ENCODE peak calls at places on chromosomes 5 and 9, in six cellular contexts. F is endothelial cell of umbilical vein, P is mesendoderm, X is neuronal stem cell, C is PC-3, T is IMR-90. M is an unnamed sample.

GRCh38 chr9:120777229-120777628 is 16.0 kb downstream of the FBXW2 start:
- DNase-seq in F (no peak), P (no peak), X (no peak), C (no peak), T (no peak), M (no peak)

GRCh38 chr9:115930472-115930871 is 223.1 kb upstream of the PAPPA start:
- DNase-seq in F (no peak), P (peak), X (no peak), C (no peak), T (peak), M (no peak)

GRCh38 chr5:126757713-126758357 is 19.1 kb upstream of the LMNB1 start:
- DNase-seq in F (no peak), P (no peak), X (no peak), C (no peak), T (no peak), M (no peak)

GRCh38 chr5:29337030-29337429 is 1856.5 kb upstream of the CDH6 start:
- DNase-seq in F (no peak), P (no peak), X (no peak), C (no peak), T (no peak), M (no peak)

GRCh38 chr5:69129413-69129812 is 35.6 kb downstream of the SLC30A5 start:
- DNase-seq in F (no peak), P (no peak), X (no peak), C (peak), T (peak), M (no peak)

GRCh38 chr5:76367623-76368366 is 35.3 kb upstream of the IQGAP2 start:
- DNase-seq in F (no peak), P (peak), X (no peak), C (peak), T (peak), M (no peak)

GRCh38 chr9:129010267-129010975 is 17.7 kb downstream of the SH3GLB2 start:
- DNase-seq in F (no peak), P (no peak), X (no peak), C (no peak), T (no peak), M (no peak)

GRCh38 chr5:127933348-127933747 is 150.2 kb upstream of the SLC12A2 start:
- DNase-seq in F (no peak), P (no peak), X (no peak), C (no peak), T (no peak), M (no peak)

GRCh38 chr5:80928073-80928472 is 32.1 kb upstream of the RASGRF2 start:
- DNase-seq in F (no peak), P (no peak), X (no peak), C (no peak), T (no peak), M (no peak)

GRCh38 chr9:93501406-93501805 is 48.0 kb upstream of the FAM120AOS start:
- DNase-seq in F (peak), P (no peak), X (no peak), C (no peak), T (no peak), M (peak)

GRCh38 chr9:133282454-133283238 is 7.6 kb upstream of the ABO start:
- DNase-seq in F (no peak), P (no peak), X (no peak), C (no peak), T (no peak), M (no peak)

GRCh38 chr5:63820557-63820956 is 141.7 kb downstream of the HTR1A start:
- DNase-seq in F (no peak), P (peak), X (no peak), C (no peak), T (no peak), M (no peak)

GRCh38 chr5:135289651-135290050 is 109.4 kb downstream of the MACROH2A1 start:
- DNase-seq in F (no peak), P (no peak), X (no peak), C (no peak), T (no peak), M (no peak)

GRCh38 chr9:71975833-71976232 is 64.4 kb downstream of the C9orf85 start:
- DNase-seq in F (no peak), P (no peak), X (no peak), C (peak), T (no peak), M (no peak)

GRCh38 chr5:168706655-168707069 is 127.5 kb upstream of the PANK3 start:
- DNase-seq in F (peak), P (peak), X (peak), C (peak), T (peak), M (peak)

GRCh38 chr9:121914604-121915303 is 178.4 kb downstream of the TTLL11 start:
- DNase-seq in F (no peak), P (no peak), X (no peak), C (no peak), T (no peak), M (no peak)

GRCh38 chr5:59360130-59360555 is 533.4 kb downstream of the PDE4D start:
- DNase-seq in F (no peak), P (peak), X (no peak), C (no peak), T (no peak), M (no peak)

GRCh38 chr5:180007582-180007981 is 64.0 kb downstream of the RNF130 start:
- DNase-seq in F (no peak), P (peak), X (no peak), C (no peak), T (no peak), M (peak)

GRCh38 chr9:22044583-22044982 is 35.5 kb upstream of the CDKN2B start:
- DNase-seq in F (peak), P (no peak), X (no peak), C (peak), T (peak), M (no peak)

GRCh38 chr9:21395778-21396717 is 10.8 kb upstream of the IFNA2 start:
- DNase-seq in F (peak), P (peak), X (peak), C (peak), T (no peak), M (peak)

GRCh38 chr5:50744761-50745160 is 78.3 kb downstream of the PARP8 start:
- DNase-seq in F (no peak), P (no peak), X (no peak), C (no peak), T (peak), M (no peak)

GRCh38 chr9:2907401-2907800 is 63.5 kb upstream of the PUM3 start:
- DNase-seq in F (no peak), P (no peak), X (no peak), C (no peak), T (no peak), M (no peak)

GRCh38 chr5:113081881-113082546 is 105.4 kb downstream of the DCP2 start:
- DNase-seq in F (peak), P (no peak), X (no peak), C (peak), T (peak), M (no peak)

GRCh38 chr5:169917425-169917824 is 62.9 kb downstream of the INSYN2B start:
- DNase-seq in F (no peak), P (no peak), X (no peak), C (no peak), T (no peak), M (no peak)

GRCh38 chr9:26301046-26301445 is 591.6 kb downstream of the CAAP1 start:
- DNase-seq in F (no peak), P (no peak), X (no peak), C (no peak), T (no peak), M (no peak)

GRCh38 chr9:94002316-94003140 is 47.4 kb upstream of the BARX1 start:
- DNase-seq in F (peak), P (peak), X (peak), C (peak), T (peak), M (peak)

GRCh38 chr5:160970605-160971191 is 118.7 kb upstream of the ATP10B start:
- DNase-seq in F (no peak), P (peak), X (no peak), C (no peak), T (no peak), M (no peak)

GRCh38 chr5:168529361-168530234 is 493 bp downstream of the FBLL1 start:
- DNase-seq in F (no peak), P (peak), X (peak), C (no peak), T (no peak), M (no peak)

GRCh38 chr5:43400082-43400481 is 12.1 kb downstream of the CCL28 start:
- DNase-seq in F (no peak), P (no peak), X (no peak), C (peak), T (peak), M (no peak)

GRCh38 chr5:8349855-8350254 is 480.9 kb downstream of the MTRR start:
- DNase-seq in F (no peak), P (no peak), X (no peak), C (no peak), T (no peak), M (no peak)

GRCh38 chr5:165928971-165929370 is 2362.5 kb upstream of the WWC1 start:
- DNase-seq in F (no peak), P (no peak), X (no peak), C (peak), T (no peak), M (no peak)

GRCh38 chr9:119802621-119803020 is 433.4 kb upstream of the BRINP1 start:
- DNase-seq in F (no peak), P (no peak), X (no peak), C (no peak), T (no peak), M (no peak)

GRCh38 chr5:118937393-118938061 is 50.8 kb downstream of the DTWD2 start:
- DNase-seq in F (no peak), P (no peak), X (no peak), C (no peak), T (no peak), M (no peak)

GRCh38 chr9:124695280-124695890 is 75.7 kb downstream of the NR6A1 start:
- DNase-seq in F (no peak), P (no peak), X (no peak), C (no peak), T (peak), M (no peak)

GRCh38 chr5:173625686-173626500 is 9.4 kb upstream of the BOD1 start:
- DNase-seq in F (no peak), P (no peak), X (no peak), C (peak), T (no peak), M (no peak)

GRCh38 chr5:135179308-135179980 is 145.4 kb upstream of the PITX1 start:
- DNase-seq in F (no peak), P (peak), X (no peak), C (no peak), T (no peak), M (no peak)

GRCh38 chr9:134413112-134413715 is 87.0 kb downstream of the RXRA start:
- DNase-seq in F (no peak), P (no peak), X (no peak), C (no peak), T (no peak), M (no peak)

GRCh38 chr9:134416385-134417022 is 90.2 kb downstream of the RXRA start:
- DNase-seq in F (no peak), P (no peak), X (no peak), C (no peak), T (no peak), M (no peak)

GRCh38 chr9:134415026-134415425 is 88.8 kb downstream of the RXRA start:
- DNase-seq in F (no peak), P (no peak), X (no peak), C (no peak), T (no peak), M (no peak)

GRCh38 chr9:134412298-134412711 is 86.0 kb downstream of the RXRA start:
- DNase-seq in F (no peak), P (peak), X (no peak), C (no peak), T (no peak), M (no peak)

DNA sequence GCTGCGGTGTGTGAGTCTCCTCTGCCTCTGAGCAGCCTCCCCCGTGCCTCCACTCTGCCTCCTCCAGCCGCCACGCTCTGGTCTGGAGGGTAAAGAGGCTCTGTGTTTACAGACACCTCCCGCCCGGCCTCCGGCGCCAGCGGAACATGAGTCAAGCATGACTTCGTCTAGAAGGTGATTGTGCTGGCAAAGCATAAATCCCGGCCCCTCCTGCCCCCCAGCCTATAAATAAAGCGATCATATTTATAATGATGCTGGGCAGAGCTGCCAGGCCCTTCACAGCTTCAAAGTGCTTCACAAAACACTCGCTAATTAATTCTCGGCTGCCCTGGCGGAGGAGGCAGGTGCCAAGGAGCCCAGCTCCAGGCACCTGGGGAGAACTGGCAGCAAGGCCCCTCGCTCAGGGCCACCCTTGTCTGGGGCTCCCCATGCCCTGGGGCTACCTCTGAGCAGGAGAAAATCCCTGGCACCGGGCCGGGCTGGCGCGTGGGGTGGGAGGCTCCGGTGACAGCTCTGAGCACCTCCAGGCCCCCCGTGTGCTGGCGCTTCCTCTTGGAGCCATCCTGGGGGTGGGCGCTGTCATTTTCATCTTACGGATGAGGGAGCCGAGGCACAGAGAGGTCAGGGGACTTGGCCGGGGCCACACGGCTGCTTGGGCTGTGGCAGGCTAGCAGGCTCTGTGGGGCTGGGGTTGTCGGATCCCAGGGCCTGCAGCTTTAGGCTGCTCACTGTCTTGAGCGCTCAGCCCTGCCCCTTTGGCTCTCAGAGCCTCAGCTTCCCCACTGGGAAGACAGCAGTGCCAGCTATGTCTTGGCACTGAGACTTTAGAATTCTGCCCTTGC is 87.9 kb downstream of the RXRA start:
- DNase-seq in F (peak), P (no peak), X (no peak), C (peak), T (peak), M (no peak)
- H3K9ac ChIP-seq in F (peak), P (no peak), X (no peak), C (no peak), T (no peak), M (no peak)

GRCh38 chr9:137042751-137043727 is 2.9 kb downstream of the NPDC1 start:
- DNase-seq in F (no peak), P (no peak), X (no peak), C (no peak), T (no peak), M (no peak)

GRCh38 chr9:137039611-137040366 is 6.2 kb downstream of the NPDC1 start:
- DNase-seq in F (no peak), P (no peak), X (no peak), C (no peak), T (no peak), M (no peak)

GRCh38 chr9:137040568-137040967 is 5.4 kb downstream of the NPDC1 start:
- DNase-seq in F (no peak), P (no peak), X (no peak), C (no peak), T (no peak), M (no peak)

GRCh38 chr9:137038916-137039315 is 7.0 kb upstream of the FUT7 start:
- DNase-seq in F (no peak), P (no peak), X (no peak), C (no peak), T (no peak), M (no peak)

DNA sequence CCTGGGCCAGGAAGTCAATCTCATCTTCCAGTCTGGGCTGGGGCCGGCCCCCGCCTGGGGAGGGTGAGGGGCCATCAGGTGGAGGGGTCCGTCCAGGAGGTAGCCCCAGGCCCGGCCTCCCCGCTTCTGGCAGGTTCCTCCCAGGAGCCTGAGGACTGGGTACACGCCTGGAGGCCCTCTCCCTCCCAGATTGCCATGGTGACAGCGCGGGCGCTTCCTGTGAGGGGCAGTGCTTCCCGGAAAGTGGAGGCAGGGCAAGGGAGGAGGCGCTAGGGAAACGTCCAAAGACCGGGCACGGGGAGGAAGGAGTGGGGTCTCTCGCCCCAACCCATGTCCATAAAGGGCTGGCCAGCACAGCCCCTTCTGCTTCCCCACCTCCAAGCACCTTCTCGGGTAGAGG is 4.8 kb downstream of the NPDC1 start:
- DNase-seq in F (no peak), P (no peak), X (no peak), C (no peak), T (no peak), M (no peak)
- H3K9ac ChIP-seq in F (no peak), P (no peak), X (no peak), C (no peak), T (no peak), M (no peak)

GRCh38 chr5:82351754-82352145 is 73.6 kb upstream of the RPS23 start:
- DNase-seq in F (peak), P (peak), X (peak), C (peak), T (peak), M (no peak)
- H3K9ac ChIP-seq in F (no peak), P (no peak), X (no peak), C (peak), T (no peak), M (peak)

GRCh38 chr5:56494300-56494704 is 261.2 kb upstream of the ANKRD55 start:
- DNase-seq in F (no peak), P (no peak), X (no peak), C (no peak), T (peak), M (no peak)

GRCh38 chr5:56490971-56491468 is 257.9 kb upstream of the ANKRD55 start:
- DNase-seq in F (no peak), P (no peak), X (no peak), C (peak), T (no peak), M (no peak)

GRCh38 chr5:56492812-56493211 is 259.7 kb upstream of the ANKRD55 start:
- DNase-seq in F (no peak), P (no peak), X (no peak), C (no peak), T (no peak), M (no peak)

GRCh38 chr5:56493751-56494150 is 260.6 kb upstream of the ANKRD55 start:
- DNase-seq in F (no peak), P (no peak), X (no peak), C (no peak), T (no peak), M (no peak)

GRCh38 chr5:56493293-56493692 is 260.2 kb upstream of the ANKRD55 start:
- DNase-seq in F (no peak), P (no peak), X (no peak), C (no peak), T (no peak), M (no peak)
- H3K9ac ChIP-seq in F (no peak), P (no peak), X (no peak), C (no peak), T (no peak), M (no peak)

M was measured in DND-41.